ENCODE peak calls at places on chromosomes 13 and 19, in six cellular contexts. L, C, U, O, G and H are unnamed samples.
A peak's percentile ranks its signal among the peaks of the same experiment; 100 is the strongest.

GRCh38 chr19:2421581-2422306 is 5.6 kb downstream of the TIMM13 start:
- DNase-seq in C (no peak), L (no peak), O (no peak), U (no peak), G (no peak), H (no peak)

GRCh38 chr19:47725759-47726401 is 12.7 kb downstream of the EHD2 start:
- DNase-seq in C (no peak), G (no peak), L (peak; percentile 53), U (no peak), O (no peak), H (peak; percentile 93)

GRCh38 chr13:22018297-22019210 is 347.7 kb downstream of the FGF9 start:
- DNase-seq in U (no peak), G (no peak), L (no peak), O (no peak), C (no peak), H (no peak)

GRCh38 chr19:5805465-5806132 is 732 bp downstream of the NRTN start:
- DNase-seq in C (no peak), L (peak; percentile 62), O (peak; percentile 93), G (peak; percentile 36), U (peak; percentile 94), H (peak; percentile 90)

GRCh38 chr13:45194081-45194939 is 6.5 kb downstream of the KCTD4 start:
- DNase-seq in L (peak; percentile 33), C (no peak), G (peak; percentile 43), U (no peak), O (no peak), H (no peak)

GRCh38 chr19:845707-846481 is 5.1 kb downstream of the PRTN3 start:
- DNase-seq in U (no peak), G (no peak), C (no peak), O (no peak), L (no peak), H (no peak)

GRCh38 chr13:39783051-39783450 is 127.6 kb downstream of the COG6 start:
- DNase-seq in O (no peak), U (no peak), L (no peak), G (no peak), C (no peak), H (no peak)

GRCh38 chr19:33293255-33294057 is 8.9 kb downstream of the CEBPA start:
- DNase-seq in G (no peak), O (no peak), U (no peak), C (peak; percentile 40), L (peak; percentile 89), H (no peak)

GRCh38 chr19:15129856-15130580 is 22.8 kb downstream of the SYDE1 start:
- DNase-seq in L (no peak), C (no peak), U (no peak), G (no peak), O (no peak), H (no peak)

GRCh38 chr13:80115616-80116015 is 225.3 kb downstream of the SPRY2 start:
- DNase-seq in L (no peak), U (no peak), O (no peak), C (no peak), G (no peak), H (no peak)

GRCh38 chr19:30593975-30594925 is 222.1 kb downstream of the ZNF536 start:
- DNase-seq in O (peak; percentile 2), G (no peak), C (no peak), U (peak; percentile 48), L (no peak), H (peak; percentile 41)

GRCh38 chr13:49629947-49630346 is 1.6 kb downstream of the ARL11 start:
- DNase-seq in C (no peak), U (no peak), O (no peak), L (no peak), G (no peak), H (no peak)

GRCh38 chr19:8355631-8356402 is 8.1 kb upstream of the ANGPTL4 start:
- DNase-seq in L (peak; percentile 91), C (peak; percentile 55), O (no peak), U (no peak), G (no peak), H (peak; percentile 84)

GRCh38 chr13:45781553-45782326 is 69.8 kb downstream of the SIAH3 start:
- DNase-seq in C (peak; percentile 16), O (peak; percentile 81), G (peak; percentile 25), U (no peak), L (no peak), H (no peak)

GRCh38 chr19:31054430-31054829 is 294.8 kb downstream of the TSHZ3 start:
- DNase-seq in L (peak; percentile 65), G (no peak), C (no peak), U (peak; percentile 62), O (no peak), H (no peak)

GRCh38 chr19:49635530-49636229 is 4.3 kb downstream of the RRAS start:
- DNase-seq in L (peak; percentile 50), G (no peak), C (no peak), U (no peak), O (no peak), H (peak; percentile 33)

GRCh38 chr13:48068036-48068435 is 26.9 kb downstream of the MED4 start:
- DNase-seq in C (no peak), G (no peak), O (no peak), L (no peak), U (no peak), H (no peak)

GRCh38 chr13:38670627-38671026 is 16.2 kb upstream of the FREM2 start:
- DNase-seq in U (no peak), O (no peak), L (no peak), G (no peak), C (no peak), H (no peak)

GRCh38 chr19:12156254-12157058 is at the start of gene ZNF625:
- DNase-seq in U (peak; percentile 95), C (peak; percentile 85), L (no peak), O (peak; percentile 97), G (peak; percentile 89), H (peak; percentile 96)

GRCh38 chr13:105991622-105992254 is 543.7 kb downstream of the EFNB2 start:
- DNase-seq in C (no peak), U (no peak), G (no peak), O (no peak), L (peak; percentile 30), H (no peak)

GRCh38 chr19:5925830-5926459 is 11.9 kb downstream of the CAPS start:
- DNase-seq in G (no peak), L (no peak), O (no peak), U (no peak), C (no peak), H (no peak)

GRCh38 chr13:110680852-110681251 is 25.1 kb downstream of the CARS2 start:
- DNase-seq in L (peak; percentile 42), G (no peak), C (no peak), O (peak; percentile 78), U (peak; percentile 64), H (no peak)

GRCh38 chr19:43498233-43498830 is 6.2 kb downstream of the PHLDB3 start:
- DNase-seq in C (no peak), G (no peak), O (no peak), U (no peak), L (no peak), H (no peak)

GRCh38 chr13:28327761-28328607 is 166.9 kb downstream of the FLT1 start:
- DNase-seq in U (no peak), L (no peak), O (no peak), G (no peak), C (no peak), H (no peak)

GRCh38 chr13:111062305-111062704 is 52.8 kb upstream of the ARHGEF7 start:
- DNase-seq in C (no peak), G (no peak), O (no peak), L (no peak), U (no peak), H (no peak)

GRCh38 chr13:107251321-107251720 is 683.4 kb upstream of the ARGLU1 start:
- DNase-seq in U (no peak), G (no peak), C (no peak), O (no peak), L (no peak), H (no peak)

GRCh38 chr13:89923731-89924130 is 1423.8 kb upstream of the MIR17HG start:
- DNase-seq in U (no peak), C (no peak), L (no peak), G (no peak), O (no peak), H (no peak)

GRCh38 chr19:50171752-50172151 is 8.7 kb upstream of the IZUMO2 start:
- DNase-seq in U (no peak), C (no peak), L (no peak), G (no peak), O (no peak), H (no peak)

GRCh38 chr19:58395979-58396627 is 647 bp downstream of the RNF225 start:
- DNase-seq in C (no peak), U (peak; percentile 82), L (no peak), G (no peak), O (no peak), H (peak; percentile 86)

DNA sequence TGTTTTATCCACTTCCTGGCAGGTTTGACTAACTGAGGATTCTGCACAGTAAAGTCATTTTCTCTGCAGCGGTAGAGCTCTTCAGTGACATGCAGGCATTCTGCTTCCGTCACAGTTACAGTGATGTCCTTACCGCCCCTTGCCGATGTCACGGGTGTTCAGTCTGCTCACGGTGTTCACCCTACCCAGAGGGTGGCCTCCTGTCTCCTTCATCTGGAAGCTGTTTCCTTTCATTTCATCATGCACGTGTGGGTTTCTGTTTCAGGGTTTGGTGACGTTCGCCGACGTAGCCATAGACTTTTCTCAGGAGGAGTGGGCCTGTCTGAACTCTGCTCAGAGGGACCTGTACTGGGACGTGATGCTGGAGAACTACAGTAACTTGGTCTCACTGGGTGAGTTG is 33.4 kb downstream of the ZNF331 start:
- DNase-seq in U (no peak), L (no peak), C (no peak), G (no peak), O (peak; percentile 52), H (no peak)
- TF ChIP-seq POLR2A in U (no peak), L (no peak), C (no peak), G (no peak), O (no peak), H (no peak)

GRCh38 chr19:21358768-21359451 is at the start of gene ZNF738:
- DNase-seq in O (peak; percentile 98), U (peak; percentile 88), C (peak; percentile 93), L (peak; percentile 75), G (peak; percentile 90), H (peak; percentile 94)
- TF ChIP-seq CTCF in O (no peak), U (no peak), C (no peak), L (no peak), G (no peak), H (no peak)

GRCh38 chr13:114066956-114067355 is 65.5 kb downstream of the RASA3 start:
- DNase-seq in O (no peak), G (no peak), C (no peak), L (no peak), U (no peak), H (no peak)

GRCh38 chr13:114067886-114068722 is 64.3 kb downstream of the RASA3 start:
- DNase-seq in C (peak; percentile 21), O (no peak), U (no peak), G (no peak), L (no peak), H (no peak)

GRCh38 chr13:114068723-114069322 is 63.6 kb downstream of the RASA3 start:
- DNase-seq in L (peak; percentile 56), O (no peak), G (no peak), U (no peak), C (peak; percentile 64), H (peak; percentile 85)

GRCh38 chr13:114065926-114066774 is 66.3 kb downstream of the RASA3 start:
- DNase-seq in C (no peak), G (no peak), U (no peak), O (no peak), L (no peak), H (peak; percentile 84)

GRCh38 chr13:114067381-114067885 is 65.0 kb downstream of the RASA3 start:
- DNase-seq in U (no peak), C (no peak), G (no peak), L (no peak), O (no peak), H (no peak)
- TF ChIP-seq POLR2A in U (no peak), C (no peak), G (no peak), L (no peak), O (no peak), H (no peak)

GRCh38 chr13:46962286-46962941 is 65.6 kb upstream of the HTR2A start:
- DNase-seq in L (no peak), G (no peak), C (no peak), U (no peak), O (no peak), H (no peak)
- TF ChIP-seq CTCF in L (no peak), G (no peak), C (no peak), U (peak; percentile 49), O (no peak), H (no peak)